ENCODE peak calls at places on chromosome 10, in four cellular contexts. One of them, this sample, is unnamed.

GRCh38 chr10:69807696-69808095 is 6.0 kb downstream of the COL13A1 start:
- DNase-seq in retinal pigment epithelial cell: no peak
- DNase-seq in fibroblast of mammary gland: peak; percentile 26
- DNase-seq in foreskin fibroblast: peak; percentile 51
- DNase-seq in this sample: no peak

GRCh38 chr10:132397671-132398565 is 918 bp downstream of the PWWP2B start:
- DNase-seq in retinal pigment epithelial cell: no peak
- DNase-seq in fibroblast of mammary gland: peak; percentile 66
- DNase-seq in foreskin fibroblast: peak; percentile 82
- DNase-seq in this sample: no peak

GRCh38 chr10:85593226-85593625 is 773.4 kb downstream of the GRID1 start:
- DNase-seq in retinal pigment epithelial cell: no peak
- DNase-seq in fibroblast of mammary gland: no peak
- DNase-seq in foreskin fibroblast: no peak
- DNase-seq in this sample: no peak

GRCh38 chr10:129852829-129853228 is 111.2 kb downstream of the EBF3 start:
- DNase-seq in retinal pigment epithelial cell: no peak
- DNase-seq in fibroblast of mammary gland: no peak
- DNase-seq in foreskin fibroblast: no peak
- DNase-seq in this sample: no peak

GRCh38 chr10:71747039-71747807 is 26.1 kb downstream of the VSIR start:
- DNase-seq in retinal pigment epithelial cell: no peak
- DNase-seq in fibroblast of mammary gland: no peak
- DNase-seq in foreskin fibroblast: peak; percentile 15
- DNase-seq in this sample: no peak

GRCh38 chr10:6396652-6397051 is 183.4 kb downstream of the PRKCQ start:
- DNase-seq in retinal pigment epithelial cell: no peak
- DNase-seq in fibroblast of mammary gland: peak; percentile 98
- DNase-seq in foreskin fibroblast: peak; percentile 94
- DNase-seq in this sample: no peak

GRCh38 chr10:84519235-84519634 is 190.8 kb downstream of the CCSER2 start:
- DNase-seq in retinal pigment epithelial cell: no peak
- DNase-seq in fibroblast of mammary gland: no peak
- DNase-seq in foreskin fibroblast: no peak
- DNase-seq in this sample: no peak

GRCh38 chr10:94042001-94042813 is 48.5 kb downstream of the PLCE1 start:
- DNase-seq in retinal pigment epithelial cell: peak; percentile 75
- DNase-seq in fibroblast of mammary gland: peak; percentile 87
- DNase-seq in foreskin fibroblast: peak; percentile 55
- DNase-seq in this sample: no peak

GRCh38 chr10:36380538-36380937 is 738.4 kb upstream of the FZD8 start:
- DNase-seq in retinal pigment epithelial cell: no peak
- DNase-seq in fibroblast of mammary gland: no peak
- DNase-seq in foreskin fibroblast: no peak
- DNase-seq in this sample: no peak

GRCh38 chr10:49611166-49611814 is 1.2 kb downstream of the SLC18A3 start:
- DNase-seq in retinal pigment epithelial cell: no peak
- DNase-seq in fibroblast of mammary gland: no peak
- DNase-seq in foreskin fibroblast: peak; percentile 31
- DNase-seq in this sample: no peak

GRCh38 chr10:30435068-30435422 is 1.1 kb downstream of the MAP3K8 start:
- DNase-seq in retinal pigment epithelial cell: no peak
- DNase-seq in fibroblast of mammary gland: peak; percentile 70
- DNase-seq in foreskin fibroblast: no peak
- DNase-seq in this sample: no peak

GRCh38 chr10:121525276-121526039 is 72.8 kb downstream of the FGFR2 start:
- DNase-seq in retinal pigment epithelial cell: no peak
- DNase-seq in fibroblast of mammary gland: no peak
- DNase-seq in foreskin fibroblast: no peak
- DNase-seq in this sample: no peak

GRCh38 chr10:118776033-118776432 is 21.3 kb upstream of the CACUL1 start:
- DNase-seq in retinal pigment epithelial cell: no peak
- DNase-seq in fibroblast of mammary gland: no peak
- DNase-seq in foreskin fibroblast: no peak
- DNase-seq in this sample: no peak

GRCh38 chr10:27240891-27241639 is 468 bp upstream of the ACBD5 start:
- DNase-seq in retinal pigment epithelial cell: no peak
- DNase-seq in fibroblast of mammary gland: peak; percentile 14
- DNase-seq in foreskin fibroblast: peak; percentile 40
- DNase-seq in this sample: no peak

GRCh38 chr10:11424456-11425287 is 186.8 kb downstream of the USP6NL start:
- DNase-seq in retinal pigment epithelial cell: peak; percentile 16
- DNase-seq in fibroblast of mammary gland: peak; percentile 52
- DNase-seq in foreskin fibroblast: peak; percentile 75
- DNase-seq in this sample: no peak

GRCh38 chr10:11437391-11438241 is 173.8 kb downstream of the USP6NL start:
- DNase-seq in retinal pigment epithelial cell: no peak
- DNase-seq in fibroblast of mammary gland: no peak
- DNase-seq in foreskin fibroblast: no peak
- DNase-seq in this sample: no peak

GRCh38 chr10:93614101-93614825 is 1.9 kb downstream of the PDE6C start:
- DNase-seq in retinal pigment epithelial cell: no peak
- DNase-seq in fibroblast of mammary gland: no peak
- DNase-seq in foreskin fibroblast: no peak
- DNase-seq in this sample: no peak

GRCh38 chr10:90871279-90871760 is 454 bp upstream of the RPP30 start:
- DNase-seq in retinal pigment epithelial cell: no peak
- DNase-seq in fibroblast of mammary gland: peak; percentile 85
- DNase-seq in foreskin fibroblast: peak; percentile 86
- DNase-seq in this sample: peak; percentile 41

GRCh38 chr10:60189861-60190475 is 199.7 kb downstream of the ANK3 start:
- DNase-seq in retinal pigment epithelial cell: no peak
- DNase-seq in fibroblast of mammary gland: no peak
- DNase-seq in foreskin fibroblast: no peak
- DNase-seq in this sample: no peak

GRCh38 chr10:119253433-119254174 is 46.2 kb downstream of the GRK5 start:
- DNase-seq in retinal pigment epithelial cell: peak; percentile 63
- DNase-seq in fibroblast of mammary gland: peak; percentile 95
- DNase-seq in foreskin fibroblast: peak; percentile 97
- DNase-seq in this sample: peak; percentile 61

GRCh38 chr10:7301039-7301768 is 109.6 kb downstream of the SFMBT2 start:
- DNase-seq in retinal pigment epithelial cell: no peak
- DNase-seq in fibroblast of mammary gland: no peak
- DNase-seq in foreskin fibroblast: no peak
- DNase-seq in this sample: no peak

GRCh38 chr10:118626953-118627352 is 31.5 kb upstream of the PRLHR start:
- DNase-seq in retinal pigment epithelial cell: no peak
- DNase-seq in fibroblast of mammary gland: peak; percentile 4
- DNase-seq in foreskin fibroblast: no peak
- DNase-seq in this sample: no peak

GRCh38 chr10:84537447-84537931 is 209.1 kb downstream of the CCSER2 start:
- DNase-seq in retinal pigment epithelial cell: no peak
- DNase-seq in fibroblast of mammary gland: peak; percentile 63
- DNase-seq in foreskin fibroblast: peak; percentile 82
- DNase-seq in this sample: no peak

DNA sequence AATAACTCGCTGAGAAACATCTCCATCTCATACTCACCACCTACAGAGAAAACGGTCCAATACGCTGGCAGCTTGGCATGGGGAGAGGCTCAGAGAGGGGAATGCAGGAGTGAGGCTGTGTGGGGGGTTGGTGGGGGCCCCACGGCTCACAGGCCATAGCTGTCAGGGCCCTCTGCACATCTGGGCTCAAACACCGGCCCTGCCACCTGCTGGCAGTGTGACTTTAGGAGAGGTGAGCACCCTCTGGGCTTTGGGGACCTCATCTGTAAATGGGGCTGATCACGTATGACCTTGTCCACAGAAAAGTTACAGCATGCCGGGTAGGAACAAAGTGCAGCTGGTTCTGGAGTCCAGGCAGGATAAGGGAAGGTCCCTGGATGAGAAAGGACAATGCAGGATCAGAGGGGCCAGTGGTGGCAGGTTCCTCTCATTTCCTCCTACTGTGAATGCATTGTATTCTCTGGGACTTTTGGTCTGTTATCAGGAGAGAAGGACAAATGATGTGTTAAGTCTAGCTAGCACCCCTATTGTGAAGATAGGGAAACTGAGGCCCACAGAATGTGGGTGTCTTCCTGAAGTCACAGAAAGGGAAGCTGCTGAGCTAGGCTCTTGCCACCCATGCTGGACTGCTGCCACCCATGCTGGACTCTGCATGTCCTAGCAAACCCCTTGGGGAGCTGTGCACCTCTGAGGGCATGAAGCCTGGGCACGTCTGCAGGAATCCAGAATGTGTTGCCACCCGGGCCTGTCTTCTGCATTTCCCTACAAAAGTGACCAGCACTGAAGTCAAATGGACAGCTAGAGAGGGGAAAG is 404.6 kb downstream of the RPS24 start:
- DNase-seq in retinal pigment epithelial cell: no peak
- DNase-seq in fibroblast of mammary gland: no peak
- DNase-seq in foreskin fibroblast: no peak
- DNase-seq in this sample: no peak
- TF ChIP-seq CTCF in retinal pigment epithelial cell: no peak
- TF ChIP-seq CTCF in fibroblast of mammary gland: no peak
- TF ChIP-seq CTCF in foreskin fibroblast: no peak
- TF ChIP-seq CTCF in this sample: peak; percentile 22

DNA sequence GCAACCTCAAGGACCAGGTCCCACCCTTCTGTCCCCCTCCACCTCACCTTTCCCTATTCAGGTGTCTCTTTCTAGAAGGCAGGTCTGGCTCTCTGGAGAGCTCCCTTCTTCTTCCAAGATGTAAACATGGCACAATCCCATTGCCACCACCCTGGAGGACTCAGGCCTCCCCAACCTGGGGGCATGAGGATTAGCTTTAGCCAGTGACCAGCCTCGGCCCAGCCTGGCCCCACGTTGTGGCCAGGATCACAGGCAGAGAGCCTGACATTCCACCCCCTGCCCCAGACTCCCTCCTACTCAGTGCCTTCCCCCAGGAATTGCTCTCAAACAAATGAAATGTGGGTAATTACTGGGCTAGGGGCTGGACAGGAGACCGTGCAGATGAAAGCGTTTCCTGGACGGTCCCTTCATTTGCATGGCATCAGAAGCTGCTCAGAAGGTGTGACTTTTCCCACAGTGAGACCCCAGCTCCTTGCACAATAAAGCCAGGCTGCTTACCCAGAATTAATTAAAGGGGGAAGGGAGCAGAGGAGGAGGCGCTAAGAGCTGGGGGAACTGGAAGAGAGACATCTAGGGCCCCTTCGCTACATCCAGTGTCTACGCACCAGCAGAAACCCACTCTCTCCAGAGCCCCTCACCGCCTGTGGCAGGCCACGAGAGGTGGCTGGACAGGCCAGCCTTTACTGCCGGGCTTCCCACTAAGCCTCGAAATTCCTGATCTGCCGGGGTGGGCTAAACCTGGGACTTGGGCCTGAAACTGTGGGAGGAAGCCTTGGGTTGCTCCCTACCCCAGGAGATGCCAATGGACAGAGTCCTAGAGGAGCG is 7.7 kb downstream of the FGF8 start:
- DNase-seq in retinal pigment epithelial cell: no peak
- DNase-seq in fibroblast of mammary gland: no peak
- DNase-seq in foreskin fibroblast: no peak
- DNase-seq in this sample: no peak
- H3K4me3 ChIP-seq in retinal pigment epithelial cell: no peak overlapping the region
- H3K4me3 ChIP-seq in fibroblast of mammary gland: no peak overlapping the region
- H3K4me3 ChIP-seq in foreskin fibroblast: no peak overlapping the region
- H3K4me3 ChIP-seq in this sample: no peak overlapping the region

GRCh38 chr10:110268931-110269640 is 35.6 kb downstream of the SMNDC1 start:
- DNase-seq in retinal pigment epithelial cell: no peak
- DNase-seq in fibroblast of mammary gland: no peak
- DNase-seq in foreskin fibroblast: no peak
- DNase-seq in this sample: no peak

GRCh38 chr10:110267246-110267645 is 37.5 kb downstream of the SMNDC1 start:
- DNase-seq in retinal pigment epithelial cell: no peak
- DNase-seq in fibroblast of mammary gland: no peak
- DNase-seq in foreskin fibroblast: no peak
- DNase-seq in this sample: no peak

GRCh38 chr10:110273474-110273873 is 31.2 kb downstream of the SMNDC1 start:
- DNase-seq in retinal pigment epithelial cell: peak; percentile 63
- DNase-seq in fibroblast of mammary gland: peak; percentile 88
- DNase-seq in foreskin fibroblast: peak; percentile 89
- DNase-seq in this sample: peak; percentile 80

GRCh38 chr10:110268442-110268841 is 36.3 kb downstream of the SMNDC1 start:
- DNase-seq in retinal pigment epithelial cell: no peak
- DNase-seq in fibroblast of mammary gland: no peak
- DNase-seq in foreskin fibroblast: no peak
- DNase-seq in this sample: no peak

DNA sequence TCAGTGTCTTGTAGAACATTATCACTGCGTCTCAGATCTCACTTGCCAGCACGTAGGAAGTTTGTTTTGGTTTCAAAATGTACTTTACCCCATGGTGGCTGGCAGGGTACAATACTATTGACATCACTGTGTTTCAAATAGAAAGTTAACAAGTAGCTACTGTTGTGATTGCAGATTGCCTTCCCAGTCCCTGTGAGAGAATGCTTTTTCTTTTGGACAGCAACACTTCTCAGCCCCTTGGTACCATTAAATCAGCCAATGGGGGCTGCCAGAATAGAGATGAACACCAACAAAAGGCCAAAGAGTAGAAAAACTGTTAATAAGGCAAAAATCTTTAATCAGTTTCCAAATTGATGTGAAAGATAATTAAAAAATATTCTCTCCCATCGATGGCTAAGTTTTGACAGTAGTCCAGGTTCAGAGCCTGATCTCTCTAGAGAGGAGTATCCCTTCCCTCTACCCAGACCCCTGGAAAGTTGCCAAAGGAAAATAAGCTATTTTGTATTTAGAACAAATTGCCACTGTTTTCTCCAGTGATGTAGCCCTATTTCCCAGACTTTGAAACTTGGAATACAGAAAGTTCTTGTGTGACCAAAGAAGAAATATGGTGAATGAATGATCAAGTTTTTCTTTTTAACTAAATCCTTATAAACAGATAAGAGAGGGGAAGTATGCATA is 34.9 kb downstream of the SMNDC1 start:
- DNase-seq in retinal pigment epithelial cell: no peak
- DNase-seq in fibroblast of mammary gland: peak; percentile 46
- DNase-seq in foreskin fibroblast: no peak
- DNase-seq in this sample: no peak
- TF ChIP-seq CTCF in retinal pigment epithelial cell: no peak
- TF ChIP-seq CTCF in fibroblast of mammary gland: no peak
- TF ChIP-seq CTCF in foreskin fibroblast: no peak
- TF ChIP-seq CTCF in this sample: no peak

GRCh38 chr10:712575-712974 is 23.1 kb upstream of the DIP2C start:
- DNase-seq in retinal pigment epithelial cell: no peak
- DNase-seq in fibroblast of mammary gland: no peak
- DNase-seq in foreskin fibroblast: peak; percentile 27
- DNase-seq in this sample: no peak

GRCh38 chr10:722281-723060 is 33.0 kb upstream of the DIP2C start:
- DNase-seq in retinal pigment epithelial cell: no peak
- DNase-seq in fibroblast of mammary gland: no peak
- DNase-seq in foreskin fibroblast: no peak
- DNase-seq in this sample: no peak

GRCh38 chr10:718143-718700 is 28.8 kb upstream of the DIP2C start:
- DNase-seq in retinal pigment epithelial cell: no peak
- DNase-seq in fibroblast of mammary gland: no peak
- DNase-seq in foreskin fibroblast: no peak
- DNase-seq in this sample: no peak

GRCh38 chr10:714214-714613 is 24.7 kb upstream of the DIP2C start:
- DNase-seq in retinal pigment epithelial cell: no peak
- DNase-seq in fibroblast of mammary gland: no peak
- DNase-seq in foreskin fibroblast: no peak
- DNase-seq in this sample: no peak

DNA sequence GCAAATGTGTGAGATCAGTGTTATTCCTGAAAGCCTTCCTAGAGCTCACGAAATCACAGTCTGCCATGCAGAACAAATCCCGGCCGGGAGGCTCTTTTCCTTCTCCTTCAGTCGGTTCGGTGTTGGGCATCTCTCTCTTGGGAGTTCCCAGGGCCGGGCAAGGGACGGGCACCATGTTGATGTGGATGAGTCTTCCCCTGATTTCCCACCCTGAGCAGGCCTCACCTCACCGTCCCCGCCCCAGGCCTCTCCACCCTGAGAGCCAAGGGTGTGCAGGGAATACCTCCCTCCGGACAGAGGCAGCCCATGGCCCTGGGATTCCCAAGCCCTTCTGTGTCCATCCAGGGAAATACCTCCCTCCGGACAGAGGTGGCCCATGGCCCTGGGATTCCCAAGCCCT is 28.0 kb upstream of the DIP2C start:
- DNase-seq in retinal pigment epithelial cell: no peak
- DNase-seq in fibroblast of mammary gland: no peak
- DNase-seq in foreskin fibroblast: no peak
- DNase-seq in this sample: no peak
- H3K4me3 ChIP-seq in retinal pigment epithelial cell: no peak overlapping the region
- H3K4me3 ChIP-seq in fibroblast of mammary gland: no peak overlapping the region
- H3K4me3 ChIP-seq in foreskin fibroblast: no peak overlapping the region
- H3K4me3 ChIP-seq in this sample: no peak overlapping the region